ENCODE peak calls at places on chromosomes 4 and X, in ten cellular contexts. X is cardiac fibroblast, Q is astrocyte of the cerebellum, E is fibroblast of lung, V is cardiac muscle cell, C is mucosa of descending colon, M is heart right ventricle, B is lung, Y is A549, S is endodermal cell. Z is an unnamed sample.

GRCh38 chr4:127610488-127610887 is 22.3 kb upstream of the INTU start:
- DNase-seq in X (no peak), Q (no peak), E (no peak), V (no peak), C (no peak), M (no peak), B (no peak), Y (no peak), S (no peak), Z (no peak)

GRCh38 chr4:165210566-165210965 is 3.2 kb downstream of the KLHL2 start:
- DNase-seq in X (no peak), Q (no peak), E (no peak), V (no peak), C (no peak), M (no peak), B (no peak), Y (no peak), S (no peak), Z (no peak)

GRCh38 chrX:154652311-154653047 is 900 bp downstream of the CTAG2 start:
- DNase-seq in X (no peak), Q (no peak), E (no peak), V (no peak), C (no peak), M (no peak), B (no peak), Y (no peak), S (no peak), Z (no peak)

GRCh38 chr4:6494431-6495295 is 22.2 kb upstream of the PPP2R2C start:
- DNase-seq in X (no peak), Q (no peak), E (no peak), V (no peak), C (no peak), M (no peak), B (peak), Y (no peak), S (no peak), Z (no peak)

GRCh38 chrX:7088968-7089615 is 58.4 kb upstream of the STS start:
- DNase-seq in X (no peak), Q (no peak), E (no peak), V (no peak), C (no peak), M (no peak), B (no peak), Y (no peak), S (peak), Z (no peak)

GRCh38 chr4:75497133-75497532 is 17.1 kb downstream of the RCHY1 start:
- DNase-seq in X (no peak), Q (no peak), E (peak), V (peak), C (no peak), M (no peak), B (no peak), Y (no peak), S (no peak), Z (peak)

GRCh38 chr4:37454263-37454800 is 209.8 kb downstream of the NWD2 start:
- DNase-seq in X (no peak), Q (no peak), E (no peak), V (no peak), C (no peak), M (no peak), B (no peak), Y (no peak), S (peak), Z (no peak)

GRCh38 chrX:46250151-46250550 is 295.1 kb downstream of the ZNF674 start:
- DNase-seq in X (no peak), Q (no peak), E (no peak), V (no peak), C (no peak), M (no peak), B (no peak), Y (no peak), S (no peak), Z (no peak)

GRCh38 chrX:145190801-145191389 is 56.4 kb upstream of the SPANXN1 start:
- DNase-seq in X (peak), Q (no peak), E (peak), V (peak), C (no peak), M (no peak), B (no peak), Y (peak), S (no peak), Z (no peak)

GRCh38 chr4:83207497-83208105 is 77.0 kb downstream of the COQ2 start:
- DNase-seq in X (peak), Q (peak), E (peak), V (peak), C (peak), M (no peak), B (no peak), Y (peak), S (no peak), Z (peak)

GRCh38 chr4:22987861-22988260 is 295.1 kb downstream of the GBA3 start:
- DNase-seq in X (no peak), Q (peak), E (peak), V (no peak), C (no peak), M (no peak), B (no peak), Y (peak), S (no peak), Z (peak)

GRCh38 chr4:5930456-5930855 is 37.6 kb upstream of the CRMP1 start:
- DNase-seq in X (no peak), Q (no peak), E (no peak), V (no peak), C (no peak), M (no peak), B (no peak), Y (no peak), S (peak), Z (no peak)

GRCh38 chrX:47189906-47190305 is 3.7 kb upstream of the UBA1 start:
- DNase-seq in X (no peak), Q (no peak), E (no peak), V (no peak), C (no peak), M (no peak), B (no peak), Y (no peak), S (no peak), Z (no peak)

GRCh38 chr4:55409468-55410171 is 13.9 kb downstream of the TMEM165 start:
- DNase-seq in X (peak), Q (no peak), E (peak), V (peak), C (no peak), M (no peak), B (no peak), Y (no peak), S (peak), Z (peak)

GRCh38 chrX:30702736-30703135 is 49.5 kb downstream of the GK start:
- DNase-seq in X (peak), Q (peak), E (peak), V (peak), C (no peak), M (no peak), B (no peak), Y (no peak), S (no peak), Z (peak)

GRCh38 chr4:681736-682451 is 7.1 kb downstream of the SLC49A3 start:
- DNase-seq in X (no peak), Q (no peak), E (no peak), V (no peak), C (peak), M (no peak), B (peak), Y (peak), S (peak), Z (no peak)

GRCh38 chrX:44889824-44890223 is 16.8 kb downstream of the KDM6A start:
- DNase-seq in X (no peak), Q (no peak), E (no peak), V (no peak), C (no peak), M (no peak), B (no peak), Y (no peak), S (no peak), Z (no peak)

GRCh38 chr4:140756292-140757219 is at the start of gene TBC1D9:
- DNase-seq in X (peak), Q (peak), E (peak), V (peak), C (peak), M (peak), B (peak), Y (peak), S (peak), Z (peak)

GRCh38 chr4:140752669-140753068 is 3.5 kb downstream of the TBC1D9 start:
- DNase-seq in X (no peak), Q (no peak), E (no peak), V (no peak), C (no peak), M (no peak), B (no peak), Y (no peak), S (no peak), Z (no peak)

GRCh38 chr4:140754918-140755810 is 1.0 kb downstream of the TBC1D9 start:
- DNase-seq in X (no peak), Q (no peak), E (no peak), V (no peak), C (no peak), M (no peak), B (no peak), Y (no peak), S (no peak), Z (no peak)

GRCh38 chr4:140755811-140756291 is 334 bp downstream of the TBC1D9 start:
- DNase-seq in X (peak), Q (no peak), E (peak), V (peak), C (peak), M (peak), B (peak), Y (peak), S (peak), Z (peak)

DNA sequence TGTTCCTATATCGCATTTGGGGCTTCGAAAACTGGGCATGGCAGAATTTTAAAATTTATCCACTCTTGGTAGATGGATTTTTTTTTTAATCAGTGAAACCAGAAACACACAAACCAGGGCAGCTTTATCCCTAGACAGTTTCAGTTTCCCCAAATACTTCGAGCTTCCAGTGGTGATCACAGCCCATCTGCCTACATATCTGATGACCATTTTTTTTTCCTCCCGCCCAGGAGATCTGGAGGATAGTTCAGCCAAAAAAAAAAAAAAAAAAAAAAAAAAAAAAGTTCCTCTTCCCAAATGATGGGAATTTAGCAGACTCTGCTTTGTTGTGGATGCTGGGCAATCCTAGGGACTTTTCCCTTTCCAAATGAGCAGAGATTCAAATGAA is 1.0 kb upstream of the TBC1D9 start:
- DNase-seq in X (no peak), Q (no peak), E (no peak), V (no peak), C (no peak), M (no peak), B (no peak), Y (no peak), S (no peak), Z (no peak)
- H3K4me3 ChIP-seq in X (peak), Q (peak), E (peak), V (peak), C (no peak), M (peak), B (no peak), Y (peak), S (peak), Z (peak)

GRCh38 chr4:134906404-134907023 is 704.9 kb upstream of the PABPC4L start:
- DNase-seq in X (peak), Q (peak), E (peak), V (peak), C (peak), M (no peak), B (no peak), Y (peak), S (peak), Z (peak)
- TF ChIP-seq CTCF in X (no peak), Q (peak), E (peak), V (peak), C (no peak), M (no peak), B (no peak), Y (peak), S (peak), Z (peak)

DNA sequence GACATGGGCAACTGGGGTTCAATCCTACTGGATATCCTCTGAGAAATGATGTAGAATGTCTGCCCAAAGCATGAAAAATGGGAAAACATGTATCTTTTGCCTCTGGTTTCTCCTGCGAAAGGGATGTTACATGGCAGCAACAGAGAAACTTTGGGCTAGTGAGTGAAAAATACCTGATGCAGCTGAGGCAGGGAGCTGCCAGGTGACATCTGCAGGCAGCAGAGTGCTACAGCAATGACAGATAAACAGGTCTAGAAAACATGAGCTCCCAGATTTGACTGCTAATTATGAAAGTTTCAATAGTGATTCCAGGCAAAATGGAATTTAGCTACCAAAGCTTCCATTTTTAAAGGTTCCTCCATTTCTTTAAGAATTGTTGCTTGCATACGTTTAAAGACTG is 4.8 kb upstream of the CXCL1 start:
- DNase-seq in X (no peak), Q (no peak), E (no peak), V (peak), C (peak), M (no peak), B (no peak), Y (peak), S (peak), Z (peak)
- H3K4me3 ChIP-seq in X (no peak), Q (no peak), E (no peak), V (no peak), C (no peak), M (no peak), B (no peak), Y (no peak), S (no peak), Z (no peak)

DNA sequence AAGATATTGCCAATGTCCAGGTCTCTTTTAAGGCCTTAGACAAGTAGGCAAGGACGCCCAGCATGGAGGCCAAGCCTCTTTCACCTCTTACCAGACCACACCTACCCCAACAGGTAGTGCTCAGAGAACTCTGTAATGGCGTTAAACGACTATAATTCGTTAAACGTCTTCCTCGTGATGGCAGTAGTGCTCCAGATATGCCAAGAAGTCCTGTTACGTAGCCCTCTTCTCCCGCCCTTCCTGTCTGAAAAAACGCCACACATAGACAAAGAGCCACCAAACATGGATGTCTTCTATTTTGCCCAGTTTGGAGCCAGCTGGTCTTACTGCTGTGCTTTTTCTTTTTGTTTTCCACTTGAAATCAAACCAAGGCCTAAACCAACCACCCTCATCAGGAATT is 190.7 kb downstream of the OR13H1 start:
- DNase-seq in X (no peak), Q (peak), E (no peak), V (no peak), C (no peak), M (no peak), B (peak), Y (no peak), S (no peak), Z (peak)
- TF ChIP-seq CTCF in X (no peak), Q (no peak), E (no peak), V (no peak), C (no peak), M (peak), B (peak), Y (no peak), S (no peak), Z (peak)